ENCODE peak calls at places on chromosome 17, in five cellular contexts. D, V, O, E and Y are unnamed samples. For H3F3A and H3K36me3, the result is how much of the 10 kb centered on the place peaks cover.

GRCh38 chr17:17757391-17757791 is 76.1 kb downstream of the RAI1 start:
- DNase-seq in O (no peak), D (no peak), V (no peak), E (no peak), Y (no peak)

GRCh38 chr17:62043602-62044001 is 21.5 kb downstream of the MED13 start:
- DNase-seq in E (no peak), O (no peak), V (no peak), D (no peak), Y (no peak)

GRCh38 chr17:28174352-28175046 is 132.0 kb downstream of the NLK start:
- DNase-seq in D (no peak), E (no peak), V (no peak), O (no peak), Y (peak)

GRCh38 chr17:47276868-47277267 is 23.2 kb downstream of the ITGB3 start:
- DNase-seq in E (peak), V (no peak), D (peak), O (peak), Y (peak)

GRCh38 chr17:17036520-17036998 is 5.7 kb upstream of the MPRIP start:
- DNase-seq in D (no peak), E (no peak), V (no peak), O (peak), Y (no peak)

GRCh38 chr17:70190959-70191805 is 21.9 kb downstream of the KCNJ2 start:
- DNase-seq in E (no peak), O (no peak), D (peak), V (no peak), Y (peak)

GRCh38 chr17:47192549-47192948 is 3.5 kb upstream of the CDC27 start:
- DNase-seq in E (no peak), D (no peak), V (no peak), O (no peak), Y (no peak)

GRCh38 chr17:2449486-2449885 is 48.6 kb upstream of the MNT start:
- DNase-seq in V (no peak), D (no peak), O (peak), E (no peak), Y (no peak)

GRCh38 chr17:30780343-30780742 is 44.1 kb downstream of the CRLF3 start:
- DNase-seq in V (no peak), D (no peak), E (no peak), O (no peak), Y (no peak)

GRCh38 chr17:310111-311010 is 42.2 kb downstream of the RPH3AL start:
- DNase-seq in V (no peak), O (no peak), E (peak), D (no peak), Y (no peak)

GRCh38 chr17:8275421-8276290 is 12.8 kb upstream of the RANGRF start:
- DNase-seq in O (no peak), V (no peak), E (no peak), D (no peak), Y (no peak)

GRCh38 chr17:42058018-42058417 is 7.6 kb upstream of the C17orf113 start:
- DNase-seq in V (no peak), D (no peak), E (peak), O (no peak), Y (no peak)

GRCh38 chr17:5133311-5133710 is 17.5 kb downstream of the USP6 start:
- DNase-seq in V (no peak), D (no peak), E (no peak), O (no peak), Y (no peak)

GRCh38 chr17:31487063-31487647 is 95.7 kb downstream of the RAB11FIP4 start:
- DNase-seq in O (no peak), D (no peak), E (no peak), V (no peak), Y (no peak)

GRCh38 chr17:49404371-49404770 is 10.3 kb downstream of the PHB1 start:
- DNase-seq in D (no peak), E (no peak), O (no peak), V (no peak), Y (no peak)

GRCh38 chr17:48282303-48282702 is 147.7 kb downstream of the SKAP1 start:
- DNase-seq in E (no peak), O (no peak), D (no peak), V (no peak), Y (no peak)

GRCh38 chr17:63855185-63855584 is 12.7 kb upstream of the SMARCD2 start:
- DNase-seq in V (no peak), O (no peak), D (no peak), E (no peak), Y (no peak)

GRCh38 chr17:45828171-45829133 is 16.2 kb upstream of the SPPL2C start:
- DNase-seq in V (peak), E (no peak), D (no peak), O (peak), Y (peak)

GRCh38 chr17:17406225-17406624 is 70.6 kb upstream of the MED9 start:
- DNase-seq in O (no peak), V (no peak), D (no peak), E (no peak), Y (no peak)

GRCh38 chr17:50210249-50211225 is 9.1 kb upstream of the COL1A1 start:
- DNase-seq in O (peak), D (peak), E (peak), V (peak), Y (peak)

GRCh38 chr17:6639014-6639650 is 1.4 kb downstream of the KIAA0753 start:
- DNase-seq in V (peak), D (peak), O (no peak), E (no peak), Y (no peak)

GRCh38 chr17:35373984-35374765 is 754 bp upstream of the SLFN11 start:
- DNase-seq in O (peak), V (no peak), E (peak), D (peak), Y (peak)

GRCh38 chr17:59521465-59522126 is 43.8 kb upstream of the DHX40 start:
- DNase-seq in O (peak), V (peak), D (peak), E (peak), Y (peak)

GRCh38 chr17:80447790-80448189 is 28.6 kb downstream of the NPTX1 start:
- DNase-seq in E (no peak), D (no peak), V (no peak), O (no peak), Y (no peak)

GRCh38 chr17:55846745-55847144 is 95.9 kb downstream of the PCTP start:
- DNase-seq in E (no peak), V (no peak), O (no peak), D (no peak), Y (no peak)

GRCh38 chr17:1000597-1001490 is 3.9 kb downstream of the TIMM22 start:
- DNase-seq in D (no peak), V (no peak), E (no peak), O (peak), Y (no peak)

GRCh38 chr17:50234581-50234980 is 33.1 kb upstream of the COL1A1 start:
- DNase-seq in O (peak), V (no peak), D (no peak), E (no peak), Y (peak)

GRCh38 chr17:37513711-37514110 is 24.0 kb downstream of the DUSP14 start:
- DNase-seq in D (no peak), V (no peak), O (no peak), E (no peak), Y (no peak)

GRCh38 chr17:27049104-27049784 is 244.7 kb upstream of the WSB1 start:
- DNase-seq in D (no peak), V (peak), O (no peak), E (no peak), Y (peak)

GRCh38 chr17:16283705-16284104 is 66.7 kb downstream of the PIGL start:
- DNase-seq in D (no peak), V (no peak), O (peak), E (no peak), Y (peak)

GRCh38 chr17:42018339-42018738 is 1.1 kb upstream of the DNAJC7 start:
- DNase-seq in O (no peak), D (no peak), E (peak), V (no peak), Y (no peak)

GRCh38 chr17:9350083-9350482 is 225.5 kb downstream of the STX8 start:
- DNase-seq in V (no peak), D (no peak), O (peak), E (no peak), Y (peak)

GRCh38 chr17:17411692-17412091 is 65.1 kb upstream of the MED9 start:
- DNase-seq in O (peak), D (no peak), E (no peak), V (no peak), Y (peak)

GRCh38 chr17:33112763-33113162 is 121.1 kb downstream of the SPACA3 start:
- DNase-seq in O (peak), D (peak), V (peak), E (no peak), Y (peak)

GRCh38 chr17:81869221-81870154 is 1.6 kb downstream of the ARHGDIA start:
- DNase-seq in V (peak), O (peak), D (peak), E (peak), Y (peak)

GRCh38 chr17:81871387-81872120 is 417 bp upstream of the ARHGDIA start:
- DNase-seq in E (peak), O (peak), V (peak), D (peak), Y (peak)

GRCh38 chr17:81870978-81871386 is at the start of gene ARHGDIA:
- DNase-seq in O (no peak), V (no peak), E (peak), D (no peak), Y (no peak)

GRCh38 chr17:81868674-81869220 is 2.4 kb downstream of the ARHGDIA start:
- DNase-seq in V (peak), E (peak), O (peak), D (peak), Y (peak)

DNA sequence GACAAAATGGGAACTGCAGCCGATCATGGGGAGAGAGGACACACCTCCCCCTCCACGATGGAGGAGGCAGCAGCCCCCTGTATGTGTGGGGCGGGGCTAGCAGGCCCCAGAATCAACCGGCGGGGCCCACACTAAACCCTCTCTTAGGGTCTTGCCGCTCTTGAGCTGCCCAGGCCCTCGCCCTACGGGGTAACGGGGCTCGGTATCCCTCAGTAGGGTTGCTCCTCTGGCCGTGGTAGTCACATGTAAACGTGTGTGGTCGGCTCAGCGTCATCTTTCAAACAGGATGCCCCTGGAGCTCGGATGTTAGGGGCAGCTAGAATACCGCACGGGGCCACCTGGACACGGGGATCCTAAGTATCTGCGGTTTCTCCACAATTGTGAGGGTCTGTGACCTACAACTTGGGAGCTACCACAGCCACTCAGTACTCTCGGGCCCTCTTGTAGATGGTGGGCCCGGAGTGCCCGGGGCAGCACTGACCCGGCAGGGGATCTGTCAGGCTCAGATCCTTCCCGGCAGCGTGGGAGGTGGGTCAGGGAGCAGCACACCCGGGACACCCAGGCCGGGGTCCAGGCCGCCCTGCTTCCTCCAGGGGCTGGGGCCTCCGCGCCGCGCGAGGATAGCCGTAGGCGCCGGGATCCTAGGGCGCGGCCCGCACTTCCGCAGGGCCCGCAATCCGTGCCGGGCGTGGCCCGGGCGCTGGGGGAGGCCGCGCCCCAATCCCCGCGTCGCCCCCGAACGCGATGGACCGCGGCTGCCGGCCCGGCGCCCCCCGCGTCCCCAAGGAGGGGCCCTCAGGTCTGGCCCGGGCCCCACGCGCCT is 771 bp downstream of the ARHGDIA start:
- DNase-seq in O (peak), V (peak), D (peak), E (peak), Y (peak)
- H3F3A ChIP-seq in O (under half), V (half or more), D (under half), E (half or more), Y (under half)

GRCh38 chr17:64991726-64992125 is 64.8 kb downstream of the GNA13 start:
- DNase-seq in V (no peak), O (no peak), E (no peak), D (no peak), Y (no peak)

GRCh38 chr17:64993867-64994266 is 62.7 kb downstream of the GNA13 start:
- DNase-seq in O (no peak), V (no peak), E (no peak), D (no peak), Y (no peak)

GRCh38 chr17:64992325-64992802 is 64.2 kb downstream of the GNA13 start:
- DNase-seq in D (no peak), E (no peak), V (peak), O (peak), Y (peak)

GRCh38 chr17:64994781-64995538 is 61.6 kb downstream of the GNA13 start:
- DNase-seq in D (no peak), V (no peak), O (no peak), E (no peak), Y (no peak)

GRCh38 chr17:64994281-64994680 is 62.3 kb downstream of the GNA13 start:
- DNase-seq in V (no peak), D (no peak), O (no peak), E (no peak), Y (no peak)
- H3K36me3 ChIP-seq in V (under half), D (under half), O (under half), E (under half), Y (under half)

DNA sequence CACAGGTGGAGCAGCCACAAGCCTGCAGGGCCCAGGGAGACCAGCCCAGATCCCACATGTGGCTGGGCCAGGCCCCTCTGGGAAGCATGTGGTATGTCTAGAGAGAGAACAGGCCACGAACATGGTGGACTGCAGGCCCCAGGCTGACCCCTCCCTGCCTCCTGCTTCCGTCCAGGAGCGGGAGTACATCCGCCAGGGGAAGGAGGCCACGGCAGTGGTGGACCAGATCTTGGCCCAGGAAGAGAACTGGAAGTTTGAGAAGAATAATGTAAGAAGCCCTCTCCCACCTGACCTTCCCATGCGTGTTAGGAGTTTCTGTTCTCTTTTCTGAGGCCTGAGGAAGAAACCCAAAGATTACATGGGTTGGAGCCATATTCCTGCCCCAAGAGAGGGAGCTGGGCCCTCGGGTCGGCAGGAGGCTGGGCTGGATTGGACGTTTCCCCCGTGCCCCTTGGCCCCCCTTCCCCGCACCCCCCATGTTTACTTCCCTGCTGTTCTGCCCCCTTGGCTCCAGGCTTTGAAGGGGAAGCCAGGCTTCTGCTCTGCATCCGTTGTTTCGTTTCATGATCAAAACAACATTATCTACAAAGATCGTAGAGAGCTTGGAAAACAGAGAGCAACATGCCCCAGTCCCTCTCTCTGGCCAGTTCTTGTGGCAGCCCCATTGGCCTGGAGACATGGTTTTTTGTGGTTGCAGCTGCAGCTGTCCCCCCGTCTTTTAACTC is 5.7 kb upstream of the TCAP start:
- DNase-seq in E (no peak), D (no peak), V (no peak), O (no peak), Y (no peak)
- H3K4me3 ChIP-seq in E (no peak), D (no peak), V (no peak), O (no peak), Y (no peak)

GRCh38 chr17:65011047-65011446 is 45.5 kb downstream of the GNA13 start:
- DNase-seq in D (no peak), E (no peak), V (no peak), O (no peak), Y (no peak)
- H3F3A ChIP-seq in D (under half), E (under half), V (under half), O (under half), Y (under half)

DNA sequence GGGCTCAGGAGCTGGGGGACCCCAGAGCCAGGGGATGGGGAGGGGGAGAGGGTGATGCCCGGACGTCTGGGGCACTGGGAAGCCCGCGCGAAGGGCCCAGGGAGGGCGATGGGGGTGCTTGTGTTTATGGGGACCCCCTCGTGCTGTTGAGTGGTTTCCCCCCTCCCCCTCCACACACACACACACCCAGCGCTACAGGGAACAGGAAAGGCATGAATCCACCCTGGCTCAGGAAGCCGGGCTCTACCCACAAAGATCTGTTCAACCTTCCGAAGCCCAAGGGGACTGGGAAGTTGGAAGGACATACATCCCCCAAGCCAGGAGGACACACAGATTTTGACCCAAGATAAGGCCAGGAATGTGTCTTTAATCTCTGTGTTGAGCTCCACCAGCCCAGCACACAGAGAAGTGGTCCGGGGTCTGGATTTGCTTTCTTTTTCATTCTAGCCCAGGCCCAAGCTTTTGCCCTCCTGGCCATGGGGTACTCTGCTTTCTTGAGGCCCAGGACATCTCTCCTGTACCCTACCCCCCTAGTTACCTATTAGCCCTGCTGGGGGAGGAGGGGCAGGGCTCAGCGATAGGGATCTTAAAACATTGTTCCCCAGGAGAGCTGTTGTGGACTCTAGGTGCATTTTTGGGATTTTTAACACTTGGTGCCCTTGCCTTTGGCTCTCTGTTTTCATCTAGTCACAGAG is 1.2 kb downstream of the UBALD2 start:
- DNase-seq in D (no peak), V (no peak), O (peak), E (no peak), Y (no peak)
- H3K36me3 ChIP-seq in D (under half), V (under half), O (under half), E (under half), Y (under half)

GRCh38 chr17:19900809-19901208 is 33.1 kb upstream of the ULK2 start:
- DNase-seq in E (no peak), D (no peak), V (peak), O (no peak), Y (peak)

GRCh38 chr17:19904412-19904811 is 36.7 kb upstream of the ULK2 start:
- DNase-seq in V (no peak), D (no peak), O (peak), E (no peak), Y (peak)

GRCh38 chr17:19905514-19905913 is 37.8 kb upstream of the ULK2 start:
- DNase-seq in V (no peak), D (no peak), O (no peak), E (no peak), Y (no peak)

DNA sequence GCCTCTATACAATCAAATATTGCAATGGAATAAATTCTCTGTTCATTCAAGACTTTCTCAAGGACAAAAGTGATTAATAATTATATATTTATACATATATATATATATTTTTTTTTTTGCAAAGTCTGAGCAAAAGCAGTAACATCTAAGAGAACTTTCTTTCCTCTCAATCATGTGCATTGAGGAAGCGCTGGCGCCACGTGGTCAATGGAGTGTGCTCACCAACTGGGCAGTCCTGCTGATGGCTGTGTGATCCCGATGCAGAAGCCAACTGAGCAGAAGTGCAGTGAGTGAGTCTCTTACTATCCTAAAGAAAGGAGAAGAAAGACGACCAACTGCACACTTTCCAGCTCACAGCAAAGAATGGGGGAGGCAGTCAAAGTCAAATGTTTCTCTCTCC is 37.2 kb upstream of the ULK2 start:
- DNase-seq in E (no peak), D (no peak), V (no peak), O (no peak), Y (no peak)
- H3K4me3 ChIP-seq in E (no peak), D (no peak), V (no peak), O (no peak), Y (no peak)

GRCh38 chr17:44199553-44200477 is at the start of gene ATXN7L3:
- DNase-seq in D (peak), O (peak), V (peak), E (peak), Y (peak)
- H3F3A ChIP-seq in D (under half), O (under half), V (under half), E (under half), Y (under half)